ENCODE peak calls at places on chromosomes 16 and 17, in five cellular contexts. M is K562, Z is astrocyte of the spinal cord, X is A549, A is left lung. E is an unnamed sample.

GRCh38 chr16:46885960-46886763 is 2.0 kb downstream of the GPT2 start:
- DNase-seq in X (no peak), A (no peak), Z (peak), M (no peak), E (peak)

GRCh38 chr17:64357191-64357981 is 33.3 kb downstream of the PECAM1 start:
- DNase-seq in A (peak), X (no peak), Z (no peak), M (no peak), E (peak)

GRCh38 chr16:23030001-23030400 is 119.3 kb downstream of the USP31 start:
- DNase-seq in X (no peak), A (no peak), Z (no peak), M (no peak), E (no peak)

GRCh38 chr17:72358465-72358864 is 237.6 kb downstream of the SOX9 start:
- DNase-seq in Z (peak), A (no peak), X (no peak), M (no peak), E (peak)

GRCh38 chr16:81392011-81392410 is 52.6 kb upstream of the CMIP start:
- DNase-seq in A (no peak), X (no peak), M (no peak), Z (no peak), E (no peak)

GRCh38 chr17:56653877-56654276 is 60.4 kb downstream of the NOG start:
- DNase-seq in M (peak), X (peak), A (no peak), Z (peak), E (peak)

GRCh38 chr17:75511610-75512575 is 3.4 kb downstream of the CASKIN2 start:
- DNase-seq in X (no peak), M (peak), A (peak), Z (no peak), E (no peak)

GRCh38 chr17:3678095-3678820 is 9.6 kb downstream of the EMC6 start:
- DNase-seq in X (no peak), M (no peak), A (no peak), Z (peak), E (no peak)

GRCh38 chr16:81798311-81799137 is 19.4 kb downstream of the PLCG2 start:
- DNase-seq in A (peak), Z (no peak), M (no peak), X (no peak), E (no peak)

GRCh38 chr17:49387374-49388289 is 25.6 kb upstream of the ZNF652 start:
- DNase-seq in M (peak), Z (no peak), X (no peak), A (no peak), E (no peak)

GRCh38 chr17:57747221-57748017 is 2.3 kb upstream of the CCDC182 start:
- DNase-seq in A (no peak), X (peak), Z (peak), M (peak), E (peak)

GRCh38 chr17:55005520-55005919 is 37.0 kb downstream of the STXBP4 start:
- DNase-seq in A (no peak), M (peak), Z (peak), X (no peak), E (no peak)

GRCh38 chr17:51853857-51854256 is 304.7 kb downstream of the CA10 start:
- DNase-seq in X (no peak), A (no peak), Z (no peak), M (no peak), E (no peak)

GRCh38 chr17:63474174-63474913 is 2.5 kb upstream of the ACE start:
- DNase-seq in Z (no peak), A (peak), X (no peak), M (no peak), E (no peak)

GRCh38 chr16:3458278-3458851 is 14.9 kb downstream of the NAA60 start:
- DNase-seq in M (no peak), A (peak), X (no peak), Z (peak), E (no peak)

GRCh38 chr16:12208341-12209035 is 232.0 kb downstream of the SNX29 start:
- DNase-seq in M (no peak), A (no peak), Z (no peak), X (no peak), E (no peak)

GRCh38 chr16:77499373-77500285 is 64.8 kb upstream of the ADAMTS18 start:
- DNase-seq in X (peak), M (no peak), A (no peak), Z (peak), E (peak)

GRCh38 chr17:64202683-64203430 is 60.2 kb downstream of the TEX2 start:
- DNase-seq in X (no peak), M (no peak), A (no peak), Z (peak), E (peak)

GRCh38 chr16:79272141-79272577 is 328.4 kb downstream of the MAF start:
- DNase-seq in M (no peak), Z (no peak), X (no peak), A (peak), E (no peak)

GRCh38 chr17:44653954-44654353 is 2.3 kb upstream of the MEIOC start:
- DNase-seq in M (no peak), A (no peak), X (no peak), Z (no peak), E (no peak)

GRCh38 chr17:81429813-81430510 is 34.7 kb downstream of the BAHCC1 start:
- DNase-seq in M (peak), Z (peak), X (no peak), A (no peak), E (no peak)

GRCh38 chr17:43908111-43908721 is 880 bp upstream of the MPP2 start:
- DNase-seq in A (no peak), Z (peak), X (peak), M (peak), E (peak)

GRCh38 chr16:50611332-50611934 is 63.2 kb downstream of the NKD1 start:
- DNase-seq in M (peak), A (no peak), Z (no peak), X (no peak), E (no peak)

GRCh38 chr16:4053663-4054479 is 62.4 kb downstream of the ADCY9 start:
- DNase-seq in Z (peak), M (no peak), A (no peak), X (no peak), E (peak)

GRCh38 chr16:30183961-30184429 is 593 bp downstream of the CORO1A start:
- DNase-seq in Z (no peak), M (no peak), A (peak), X (no peak), E (no peak)

GRCh38 chr16:12081048-12081404 is 104.5 kb downstream of the SNX29 start:
- DNase-seq in X (no peak), A (no peak), Z (no peak), M (no peak), E (no peak)

GRCh38 chr16:21194771-21195301 is 16.5 kb downstream of the ZP2 start:
- DNase-seq in Z (peak), M (no peak), A (no peak), X (no peak), E (no peak)

GRCh38 chr16:78130950-78131349 is 31.5 kb downstream of the WWOX start:
- DNase-seq in X (no peak), Z (no peak), A (no peak), M (no peak), E (no peak)

GRCh38 chr17:2563061-2563460 is 30.4 kb upstream of the PAFAH1B1 start:
- DNase-seq in X (no peak), A (no peak), M (no peak), Z (no peak), E (no peak)

GRCh38 chr16:66924527-66925321 is 611 bp downstream of the RRAD start:
- DNase-seq in M (peak), X (peak), Z (no peak), A (peak), E (no peak)

GRCh38 chr17:65515512-65515911 is 45.9 kb downstream of the AXIN2 start:
- DNase-seq in Z (no peak), M (no peak), A (no peak), X (no peak), E (no peak)

GRCh38 chr17:8702996-8703395 is 41.6 kb downstream of the CCDC42 start:
- DNase-seq in X (no peak), M (no peak), A (no peak), Z (no peak), E (no peak)

GRCh38 chr17:35568561-35568960 is 7.9 kb upstream of the SLFN14 start:
- DNase-seq in Z (no peak), M (peak), X (peak), A (no peak), E (no peak)

DNA sequence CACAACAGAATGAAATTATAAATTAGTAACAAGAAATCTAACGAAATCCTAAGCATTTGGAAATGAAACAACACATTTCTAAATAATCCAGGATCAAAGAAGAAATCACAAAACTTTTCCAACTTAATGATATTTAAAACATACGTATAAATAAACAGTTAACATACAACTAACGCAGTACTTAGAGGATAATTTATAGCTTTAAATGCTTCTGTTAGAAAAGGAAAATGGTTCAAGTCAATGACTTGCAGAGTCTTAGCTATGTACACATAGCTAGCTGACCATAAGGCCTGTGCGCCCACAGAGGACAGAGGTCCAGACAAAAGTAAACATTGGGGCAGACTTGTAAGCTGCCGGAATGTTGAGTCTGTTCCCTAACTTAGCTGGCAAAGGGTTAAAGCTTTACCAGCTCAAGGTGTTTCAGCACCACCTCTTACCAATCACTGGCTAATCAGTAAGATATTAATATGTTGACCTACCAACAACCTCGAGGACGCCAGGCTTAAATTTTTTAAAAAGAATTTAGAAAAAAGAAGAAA is 84.6 kb downstream of the PARN start:
- DNase-seq in X (no peak), M (no peak), A (no peak), Z (peak), E (no peak)
- H3K4me3 ChIP-seq in X (peak), M (no peak), A (no peak), Z (no peak), E (no peak)

DNA sequence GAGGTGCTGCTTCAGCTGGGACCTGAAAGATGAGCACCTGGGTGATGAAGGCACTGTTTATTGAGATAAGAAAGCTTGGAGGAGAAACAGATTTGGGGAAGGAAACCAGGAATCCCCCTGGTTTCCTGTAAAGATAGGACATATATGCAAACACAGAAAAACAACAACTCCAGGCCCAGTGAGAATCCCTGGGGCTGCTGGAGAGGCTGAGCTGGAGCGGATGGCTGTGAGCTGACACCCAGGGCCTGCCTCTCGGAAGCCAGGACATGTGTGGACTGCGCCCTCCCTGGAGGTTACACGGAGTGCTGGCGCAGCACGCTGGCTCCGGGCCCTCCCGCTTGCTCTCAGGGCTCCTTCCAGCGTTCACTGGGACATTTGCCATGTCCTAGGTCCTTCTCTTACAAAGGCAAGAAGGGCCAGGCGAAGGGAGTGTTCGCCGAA is 57.5 kb downstream of the CYB5B start:
- DNase-seq in Z (peak), M (peak), X (no peak), A (peak), E (peak)
- TF ChIP-seq CTCF in Z (no peak), M (peak), X (no peak), A (no peak), E (no peak)

GRCh38 chr17:5097101-5097834 is 14.4 kb downstream of the ZNF232 start:
- DNase-seq in M (no peak), A (peak), Z (no peak), X (no peak), E (no peak)
- H3K4me3 ChIP-seq in M (no peak), A (peak), Z (no peak), X (no peak), E (no peak)

DNA sequence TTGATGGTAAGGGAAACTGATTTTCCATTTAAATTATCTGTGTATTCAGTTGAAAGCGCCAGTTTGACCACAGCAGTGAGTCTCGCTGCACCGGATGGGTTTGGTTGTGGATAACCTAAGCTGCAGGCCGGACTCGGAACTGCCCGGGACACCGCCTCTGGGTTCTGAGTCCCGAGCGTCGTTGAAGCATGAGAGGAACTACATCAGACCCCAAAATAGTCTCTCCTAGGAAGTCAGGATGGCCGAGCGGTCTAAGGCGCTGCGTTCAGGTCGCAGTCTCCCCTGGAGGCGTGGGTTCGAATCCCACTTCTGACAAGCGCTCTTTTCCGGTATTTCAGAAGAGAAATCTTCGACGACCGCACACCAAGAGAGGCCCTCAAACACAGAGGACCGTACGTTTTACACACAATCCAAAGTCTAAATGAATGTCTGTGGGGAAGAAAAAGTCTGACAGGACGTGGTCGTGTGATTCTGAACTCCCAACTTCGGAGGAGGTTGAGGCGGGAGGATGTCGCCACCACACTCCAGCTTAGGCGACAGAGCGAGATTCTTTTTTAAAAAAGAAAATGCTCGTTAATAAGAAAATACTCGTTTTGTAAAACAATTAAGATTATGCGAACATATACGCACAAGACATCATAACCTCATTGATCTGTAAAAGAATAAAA is 15.4 kb upstream of the PLLP start:
- DNase-seq in X (peak), M (peak), A (peak), Z (peak), E (peak)
- TF ChIP-seq CTCF in X (no peak), M (peak), A (no peak), Z (no peak), E (peak)

GRCh38 chr16:2046125-2046888 is 1.3 kb downstream of the NTHL1 start:
- DNase-seq in Z (no peak), X (no peak), M (no peak), A (no peak), E (no peak)
- H3K4me3 ChIP-seq in Z (no peak), X (peak), M (no peak), A (no peak), E (no peak)

GRCh38 chr17:1461193-1461944 is 5.3 kb upstream of the CRK start:
- DNase-seq in M (no peak), A (no peak), Z (no peak), X (no peak), E (no peak)
- TF ChIP-seq CTCF in M (no peak), A (no peak), Z (no peak), X (no peak), E (no peak)

E was measured in astrocyte of the cerebellum.